ENCODE peak calls at places on chromosomes 1 and 21, in nine cellular contexts. J is A673, N is heart left ventricle, D is endothelial cell of umbilical vein, B is PC-9, K is tibial artery, Y is prostate gland, Q is breast epithelium, Z is sigmoid colon. T is an unnamed sample.

GRCh38 chr1:239706245-239706892 is 320.0 kb downstream of the CHRM3 start:
- DNase-seq in B (no peak), D (no peak), Y (no peak), J (no peak), N (no peak), Z (no peak), K (no peak), Q (no peak), T (no peak)

GRCh38 chr1:31627930-31628421 is 10.5 kb downstream of the HCRTR1 start:
- DNase-seq in Q (no peak), B (no peak), Z (no peak), D (no peak), Y (peak; percentile 40), K (peak; percentile 87), J (no peak), N (peak; percentile 90), T (no peak)

GRCh38 chr1:223820515-223820858 is 25.3 kb downstream of the TP53BP2 start:
- DNase-seq in B (no peak), N (no peak), Z (no peak), D (no peak), Q (no peak), Y (no peak), J (peak; percentile 85), K (no peak), T (no peak)

GRCh38 chr1:212760126-212760823 is 31.3 kb downstream of the NSL1 start:
- DNase-seq in J (peak; percentile 52), B (no peak), D (no peak), K (no peak), Q (no peak), N (no peak), Y (no peak), Z (no peak), T (no peak)

GRCh38 chr1:227543283-227544066 is 19.9 kb upstream of the ZNF678 start:
- DNase-seq in B (no peak), K (no peak), Y (no peak), D (no peak), J (no peak), Q (peak; percentile 43), N (no peak), Z (no peak), T (no peak)

GRCh38 chr1:244672961-244673695 is 20.2 kb downstream of the DESI2 start:
- DNase-seq in B (no peak), K (no peak), D (peak; percentile 25), Q (no peak), Y (no peak), J (no peak), N (peak; percentile 74), Z (no peak), T (no peak)

GRCh38 chr1:20555025-20555757 is 2.8 kb downstream of the FAM43B start:
- DNase-seq in B (no peak), J (no peak), Y (no peak), Q (no peak), K (no peak), N (peak; percentile 63), D (no peak), Z (peak; percentile 67), T (no peak)

GRCh38 chr21:41630249-41630648 is 122.3 kb upstream of the TMPRSS2 start:
- DNase-seq in Z (no peak), K (no peak), Q (no peak), N (no peak), Y (peak; percentile 46), J (peak; percentile 43), D (no peak), B (peak; percentile 100), T (peak; percentile 91)

GRCh38 chr21:34984356-34984755 is 64.7 kb downstream of the RUNX1 start:
- DNase-seq in D (no peak), B (no peak), K (no peak), J (no peak), Q (no peak), N (no peak), Z (no peak), Y (no peak), T (no peak)

GRCh38 chr21:34988139-34988538 is 61.0 kb downstream of the RUNX1 start:
- DNase-seq in Z (no peak), D (no peak), Y (no peak), Q (no peak), K (no peak), J (no peak), N (no peak), B (no peak), T (no peak)

GRCh38 chr21:34987673-34988072 is 61.4 kb downstream of the RUNX1 start:
- DNase-seq in J (no peak), B (no peak), Q (no peak), Y (no peak), K (no peak), N (no peak), D (no peak), Z (no peak), T (no peak)

GRCh38 chr21:34988625-34989024 is 60.5 kb downstream of the RUNX1 start:
- DNase-seq in B (no peak), K (no peak), J (no peak), N (no peak), Y (no peak), D (no peak), Q (no peak), Z (no peak), T (no peak)

DNA sequence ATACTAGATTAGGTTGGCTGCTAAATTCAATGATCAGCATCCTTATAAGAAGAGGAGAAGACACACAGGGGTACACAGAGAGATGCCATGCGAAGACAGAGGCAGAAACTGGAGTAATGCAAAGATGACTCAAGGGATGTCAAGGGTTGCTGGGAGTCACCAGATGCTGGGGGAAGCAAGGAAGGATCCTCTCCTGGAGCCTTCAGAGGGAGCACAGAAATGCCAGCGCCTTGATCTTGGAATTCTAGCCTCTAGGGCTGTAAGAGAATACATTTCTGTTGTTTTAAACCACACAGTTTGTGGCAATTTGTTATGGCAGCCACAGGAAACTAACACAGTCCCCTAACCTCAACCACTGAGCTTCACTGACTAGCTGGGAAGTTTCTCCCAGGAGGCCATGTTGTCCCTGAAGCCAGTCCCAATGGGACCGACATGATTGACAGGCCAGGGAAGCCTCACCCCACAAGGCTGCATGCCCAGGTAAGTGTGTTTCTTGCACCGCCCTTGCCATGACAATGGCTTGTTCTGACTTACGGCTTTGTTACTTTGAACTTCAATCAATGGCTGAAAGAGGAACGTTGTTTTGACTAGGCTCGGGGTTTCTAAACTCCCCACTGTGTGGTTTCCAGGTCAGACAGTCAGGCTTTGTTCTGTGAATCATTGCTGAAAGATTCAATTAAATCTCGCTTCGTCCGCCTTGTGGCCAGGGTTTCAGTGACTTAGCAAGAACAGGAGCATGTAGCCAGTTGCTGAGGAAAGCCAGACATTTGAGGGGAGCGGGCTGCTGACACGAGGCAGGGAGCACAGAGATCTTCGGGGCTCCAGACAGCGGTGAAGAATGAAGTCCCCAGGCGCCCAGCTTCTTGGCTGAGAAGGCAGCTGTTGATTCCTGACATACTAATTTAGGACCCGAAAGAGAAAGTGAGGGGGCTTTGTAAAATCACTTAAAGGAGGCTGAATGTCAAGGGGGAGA is 62.3 kb downstream of the RUNX1 start:
- DNase-seq in Y (no peak), D (no peak), K (no peak), Q (no peak), B (no peak), N (no peak), Z (peak; percentile 71), J (no peak), T (peak; percentile 64)
- H3K4me3 ChIP-seq in Y (no peak overlapping the region), D (no peak overlapping the region), K (no peak overlapping the region), Q (no peak overlapping the region), B (no peak overlapping the region), N (no peak overlapping the region), Z (no peak overlapping the region), J (no peak overlapping the region), T (no peak overlapping the region)

GRCh38 chr21:44575307-44576024 is 1.9 kb downstream of the KRTAP10-4 start:
- DNase-seq in K (peak; percentile 49), Q (no peak), N (no peak), J (no peak), Y (no peak), D (no peak), B (no peak), Z (no peak), T (no peak)

GRCh38 chr21:44572959-44573583 is 458 bp upstream of the KRTAP10-4 start:
- DNase-seq in K (no peak), Y (no peak), J (no peak), Q (peak; percentile 41), Z (no peak), B (no peak), D (no peak), N (no peak), T (peak; percentile 17)

GRCh38 chr21:44571844-44572782 is 1.4 kb upstream of the KRTAP10-4 start:
- DNase-seq in J (no peak), B (no peak), D (no peak), Q (peak; percentile 43), Z (peak; percentile 57), N (no peak), K (no peak), Y (no peak), T (no peak)

GRCh38 chr21:44576025-44576420 is 2.5 kb downstream of the KRTAP10-4 start:
- DNase-seq in Y (no peak), B (no peak), N (no peak), K (no peak), J (no peak), D (no peak), Q (peak; percentile 48), Z (no peak), T (no peak)

GRCh38 chr21:44574457-44575306 is 1.2 kb downstream of the KRTAP10-4 start:
- DNase-seq in D (no peak), B (no peak), Y (no peak), K (no peak), N (no peak), Q (peak; percentile 27), J (peak; percentile 38), Z (no peak), T (no peak)
- H3K9me3 ChIP-seq in D (no peaks in the 10 kb centered on the region), B (no peaks in the 10 kb centered on the region), Y (no peaks in the 10 kb centered on the region), K (peaks cover 24% of the 10 kb centered on the region), N (peaks cover 13% of the 10 kb centered on the region), Q (peaks cover 15% of the 10 kb centered on the region), J (no peaks in the 10 kb centered on the region), Z (peaks cover 3% of the 10 kb centered on the region), T (no peaks in the 10 kb centered on the region)

GRCh38 chr1:198909973-198910372 is 271.1 kb downstream of the PTPRC start:
- DNase-seq in B (no peak), Y (no peak), Q (no peak), D (peak; percentile 66), J (peak; percentile 77), Z (no peak), K (no peak), N (no peak), T (no peak)
- H3K4me3 ChIP-seq in B (no peak overlapping the region), Y (no peak overlapping the region), Q (no peak overlapping the region), D (no peak overlapping the region), J (peak overlapping the region; percentile 25), Z (no peak overlapping the region), K (no peak overlapping the region), N (no peak overlapping the region), T (no peak overlapping the region)

GRCh38 chr1:169484107-169484506 is 1.6 kb downstream of the SLC19A2 start:
- DNase-seq in D (no peak), B (no peak), Z (no peak), J (no peak), Y (no peak), Q (no peak), N (no peak), K (no peak), T (no peak)

GRCh38 chr1:169483500-169483966 is 2.2 kb downstream of the SLC19A2 start:
- DNase-seq in J (no peak), Q (no peak), Z (no peak), D (no peak), Y (peak; percentile 64), K (no peak), N (peak; percentile 34), B (no peak), T (no peak)

GRCh38 chr1:169486281-169486904 is 649 bp upstream of the SLC19A2 start:
- DNase-seq in J (no peak), Z (no peak), N (peak; percentile 28), Y (no peak), B (peak; percentile 55), K (no peak), D (no peak), Q (no peak), T (no peak)

GRCh38 chr1:169485427-169486280 is at the start of gene SLC19A2:
- DNase-seq in B (peak; percentile 98), D (peak; percentile 99), Z (peak; percentile 100), N (peak; percentile 100), K (peak; percentile 100), Q (peak; percentile 100), J (peak; percentile 99), Y (peak; percentile 100), T (peak; percentile 97)

DNA sequence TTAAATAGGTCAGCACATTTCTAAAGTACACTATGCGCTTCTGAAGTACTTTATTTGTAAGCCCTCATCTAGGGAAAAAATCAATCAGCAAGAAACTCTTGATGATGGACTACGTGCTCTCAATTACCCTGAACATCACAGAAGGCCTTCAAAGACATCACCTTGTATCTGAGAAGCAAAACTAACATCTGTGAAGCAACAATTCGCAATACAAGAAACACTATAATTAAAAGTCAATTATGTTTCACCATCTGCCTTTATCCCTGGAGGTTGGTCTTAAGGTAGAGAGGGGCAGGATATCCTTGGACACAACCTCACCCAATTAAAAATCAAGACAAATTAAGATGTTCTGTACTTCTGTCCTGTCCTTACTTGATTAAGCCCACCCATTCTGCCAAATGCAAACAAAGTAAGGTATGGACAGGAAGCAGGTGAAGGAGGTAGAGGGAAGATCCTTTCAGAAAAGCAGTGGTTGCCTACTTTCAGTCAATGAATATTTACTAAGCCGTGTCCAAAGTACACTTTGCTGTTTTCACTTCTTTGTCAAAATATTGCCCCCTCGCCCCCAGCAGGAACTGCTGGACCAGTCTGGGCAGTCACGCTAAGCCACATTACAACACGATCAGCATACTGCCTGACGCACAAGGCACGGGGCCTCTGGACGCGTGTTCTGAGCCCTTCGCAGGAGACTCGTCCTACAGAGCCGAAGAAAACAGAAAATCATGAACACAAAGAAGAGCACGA is 889 bp downstream of the SLC19A2 start:
- DNase-seq in Q (peak; percentile 55), J (peak; percentile 63), K (peak; percentile 89), N (peak; percentile 56), Z (peak; percentile 89), D (peak; percentile 66), B (peak; percentile 53), Y (peak; percentile 42), T (no peak)
- H3K9me3 ChIP-seq in Q (no peaks in the 10 kb centered on the region), J (no peaks in the 10 kb centered on the region), K (no peaks in the 10 kb centered on the region), N (no peaks in the 10 kb centered on the region), Z (no peaks in the 10 kb centered on the region), D (no peaks in the 10 kb centered on the region), B (no peaks in the 10 kb centered on the region), Y (no peaks in the 10 kb centered on the region), T (no peaks in the 10 kb centered on the region)

T was measured in SJSA1.